ENCODE peak calls at places on chromosomes 3 and 15, in six cellular contexts. U is HepG2, R is GM12878, G is WTC11, Q is GM23338, O is H1. H is an unnamed sample.

GRCh38 chr15:39084683-39085530 is 496.0 kb upstream of the THBS1 start:
- DNase-seq in R (no peak), G (no peak), O (no peak), U (peak; percentile 21), Q (no peak), H (no peak)

GRCh38 chr3:134965849-134966248 is 170.8 kb downstream of the EPHB1 start:
- DNase-seq in Q (no peak), R (no peak), G (no peak), O (no peak), U (no peak), H (no peak)

GRCh38 chr3:25191703-25192102 is 236.4 kb upstream of the RARB start:
- DNase-seq in G (no peak), Q (no peak), R (no peak), O (no peak), U (no peak), H (no peak)

GRCh38 chr3:143135150-143135549 is 15.6 kb downstream of the CHST2 start:
- DNase-seq in R (no peak), U (no peak), O (no peak), Q (no peak), G (no peak), H (no peak)

GRCh38 chr15:84402856-84403608 is 167.5 kb downstream of the GOLGA6L4 start:
- DNase-seq in R (no peak), U (no peak), O (peak; percentile 27), Q (no peak), G (no peak), H (no peak)

GRCh38 chr3:156161172-156161571 is 40.8 kb downstream of the KCNAB1 start:
- DNase-seq in Q (no peak), R (no peak), G (no peak), O (no peak), U (no peak), H (no peak)

GRCh38 chr3:188187055-188187454 is 33.1 kb downstream of the LPP start:
- DNase-seq in R (no peak), O (no peak), U (no peak), Q (no peak), G (no peak), H (no peak)

GRCh38 chr15:69679623-69680228 is 227.1 kb downstream of the RPLP1 start:
- DNase-seq in O (no peak), Q (no peak), R (peak; percentile 89), G (no peak), U (no peak), H (no peak)

GRCh38 chr3:125115640-125116039 is 59.8 kb upstream of the HEG1 start:
- DNase-seq in U (peak; percentile 8), R (no peak), O (no peak), Q (no peak), G (no peak), H (no peak)

GRCh38 chr3:184459355-184459754 is 79.5 kb downstream of the CHRD start:
- DNase-seq in O (no peak), Q (no peak), R (no peak), U (no peak), G (no peak), H (no peak)

GRCh38 chr3:159911011-159911663 is 77.5 kb upstream of the IL12A start:
- DNase-seq in Q (no peak), O (no peak), R (no peak), G (no peak), U (no peak), H (no peak)

GRCh38 chr3:194959217-194959616 is 273.5 kb downstream of the FAM43A start:
- DNase-seq in R (no peak), G (no peak), U (no peak), O (no peak), Q (no peak), H (no peak)

GRCh38 chr3:49787536-49787935 is 1.2 kb upstream of the IP6K1 start:
- DNase-seq in G (no peak), U (no peak), Q (no peak), R (no peak), O (no peak), H (no peak)

GRCh38 chr3:149655826-149656599 is 1.8 kb downstream of the WWTR1 start:
- DNase-seq in R (no peak), O (no peak), G (no peak), U (no peak), Q (no peak), H (no peak)

GRCh38 chr15:67174864-67175573 is 79.4 kb downstream of the AAGAB start:
- DNase-seq in Q (no peak), U (no peak), O (no peak), R (no peak), G (no peak), H (no peak)

GRCh38 chr3:125670945-125671344 is 75.6 kb upstream of the OSBPL11 start:
- DNase-seq in U (no peak), R (no peak), Q (no peak), O (peak; percentile 23), G (no peak), H (no peak)

GRCh38 chr3:186259612-186260383 is 102.2 kb downstream of the DGKG start:
- DNase-seq in O (peak; percentile 89), R (no peak), U (peak; percentile 57), G (peak; percentile 91), Q (peak; percentile 96), H (peak; percentile 77)

GRCh38 chr3:193665370-193665989 is 72.5 kb downstream of the OPA1 start:
- DNase-seq in U (peak; percentile 25), Q (peak; percentile 35), G (no peak), O (no peak), R (no peak), H (peak; percentile 34)

GRCh38 chr3:46702246-46703012 is 1.2 kb downstream of the TMIE start:
- DNase-seq in Q (no peak), R (no peak), O (no peak), U (no peak), G (no peak), H (no peak)

GRCh38 chr3:15923640-15924405 is 126.0 kb upstream of the ANKRD28 start:
- DNase-seq in G (no peak), U (no peak), O (no peak), Q (no peak), R (no peak), H (peak; percentile 32)
- TF ChIP-seq CREB1 in G (no peak), U (no peak), O (no peak), Q (peak; percentile 41), R (peak; percentile 18), H (peak; percentile 70)

DNA sequence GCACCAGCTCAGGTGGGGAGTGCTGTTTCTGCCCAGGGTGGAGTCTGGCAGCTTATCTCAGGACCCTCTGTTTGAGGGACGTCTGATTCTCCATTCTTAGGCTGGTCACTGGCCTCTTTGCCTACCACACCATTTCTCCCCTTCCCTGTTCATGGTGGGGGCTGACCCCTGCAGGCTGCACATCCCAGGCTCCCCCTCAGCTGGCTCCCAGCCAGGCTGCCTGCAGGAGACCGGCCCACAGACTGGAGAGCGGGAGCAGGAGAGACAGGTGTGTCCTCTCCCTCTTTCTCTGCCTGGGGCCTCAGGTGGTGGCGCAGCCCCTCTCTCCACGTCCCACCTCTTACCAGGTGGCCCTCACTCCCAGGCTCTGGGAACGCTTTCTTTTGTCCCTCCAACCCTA is 60.8 kb downstream of the RAB11A start:
- DNase-seq in R (no peak), Q (no peak), U (no peak), O (no peak), G (no peak), H (no peak)
- TF ChIP-seq CREB1 in R (no peak), Q (no peak), U (no peak), O (no peak), G (no peak), H (no peak)

DNA sequence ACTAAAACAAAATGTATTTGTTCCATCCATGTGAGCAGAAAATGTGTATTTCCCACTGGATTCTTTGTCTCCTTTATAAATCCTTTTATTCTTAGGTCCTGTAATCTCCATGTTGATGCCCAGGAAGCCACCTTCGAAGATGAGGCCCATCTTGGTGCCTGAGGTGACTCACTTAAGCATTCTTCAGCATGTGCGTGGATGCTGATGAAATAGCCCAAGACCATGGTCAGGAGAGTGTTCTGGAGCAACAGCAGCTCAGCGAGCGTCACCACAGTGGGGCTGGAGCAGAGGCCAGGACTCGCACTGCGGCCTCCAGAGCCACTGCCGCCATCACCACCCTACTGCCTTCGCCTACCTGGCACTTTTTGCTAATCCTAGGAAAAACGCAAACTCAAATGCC is 520.9 kb downstream of the FHIT start:
- DNase-seq in U (no peak), G (no peak), R (no peak), O (no peak), Q (no peak), H (no peak)
- TF ChIP-seq CREB1 in U (no peak), G (no peak), R (no peak), O (no peak), Q (no peak), H (no peak)

GRCh38 chr3:132432639-132433038 is 15.3 kb downstream of the DNAJC13 start:
- DNase-seq in R (no peak), U (no peak), G (no peak), O (no peak), Q (no peak), H (peak; percentile 35)
- TF ChIP-seq CREB1 in R (no peak), U (no peak), G (no peak), O (no peak), Q (no peak), H (no peak)

H was measured in K562.